ENCODE peak calls at places on chromosomes 7 and 10, in five cellular contexts. U is stimulated activated CD4-positive, alpha-beta T cell treated with anti-CD3 and anti-CD28 coated beads, Interleukin-12 subunit alpha, Interleukin-12 subunit beta, amount 100 ng/mL, for 4 hours; Y is RWPE1; R is iPS DF 19.7; W is activated naive CD8-positive, alpha-beta T cell treated with anti-CD3 and anti-CD28 coated beads, Interleukin-2, amount 50 U/mL, for 16 hours. H is an unnamed sample.

GRCh38 chr10:1197384-1197783 is 141.2 kb downstream of the WDR37 start:
- DNase-seq in W (no peak), R (no peak), U (no peak), Y (no peak), H (no peak)

GRCh38 chr7:139985811-139986210 is 76.9 kb downstream of the PARP12 start:
- DNase-seq in R (no peak), U (no peak), W (no peak), Y (no peak), H (no peak)

GRCh38 chr7:31114593-31115343 is 62.7 kb downstream of the ADCYAP1R1 start:
- DNase-seq in Y (peak; percentile 38), U (no peak), W (no peak), R (no peak), H (peak; percentile 70)

GRCh38 chr10:14010083-14010551 is 320.6 kb downstream of the FRMD4A start:
- DNase-seq in W (no peak), Y (no peak), U (no peak), R (no peak), H (peak; percentile 27)

GRCh38 chr10:1526427-1527055 is 210.8 kb downstream of the ADARB2 start:
- DNase-seq in W (no peak), U (no peak), Y (no peak), R (no peak), H (no peak)

GRCh38 chr10:30828680-30829079 is 199.1 kb upstream of the LYZL2 start:
- DNase-seq in U (no peak), R (no peak), W (no peak), Y (no peak), H (no peak)

GRCh38 chr7:105198223-105198622 is 184.2 kb downstream of the KMT2E start:
- DNase-seq in W (no peak), Y (no peak), R (no peak), U (no peak), H (peak; percentile 15)

GRCh38 chr7:43647314-43647691 is 64.4 kb downstream of the STK17A start:
- DNase-seq in R (no peak), W (no peak), U (no peak), Y (no peak), H (peak; percentile 72)

GRCh38 chr7:117834983-117835664 is 38.1 kb downstream of the CTTNBP2 start:
- DNase-seq in U (no peak), R (no peak), W (no peak), Y (no peak), H (peak; percentile 37)

GRCh38 chr10:118844731-118845573 is 90.2 kb upstream of the CACUL1 start:
- DNase-seq in R (no peak), Y (no peak), U (no peak), W (no peak), H (no peak)

GRCh38 chr10:77251297-77252013 is 386.2 kb downstream of the KCNMA1 start:
- DNase-seq in R (no peak), U (no peak), Y (peak; percentile 60), W (no peak), H (peak; percentile 73)

GRCh38 chr10:101453318-101453717 is 99.4 kb downstream of the BTRC start:
- DNase-seq in U (no peak), Y (no peak), W (no peak), R (no peak), H (no peak)

GRCh38 chr10:132479024-132479602 is 58.5 kb upstream of the INPP5A start:
- DNase-seq in U (no peak), R (no peak), W (no peak), Y (no peak), H (no peak)